ENCODE peak calls at places on chromosomes 12 and 14, in seven cellular contexts. R is testis, X is stomach, Z is tibial nerve, D is transverse colon, Y is esophagus squamous epithelium, E is gastrocnemius medialis. T is an unnamed sample.

GRCh38 chr12:121786441-121786825 is 7.1 kb downstream of the RHOF start:
- DNase-seq in X (peak), R (no peak), Y (no peak), E (peak), Z (no peak), D (peak), T (no peak)

GRCh38 chr12:117227000-117227653 is 36.9 kb upstream of the FBXO21 start:
- DNase-seq in D (no peak), E (no peak), Y (no peak), Z (no peak), X (no peak), R (no peak), T (no peak)

GRCh38 chr12:95336387-95337067 is 118.9 kb downstream of the VEZT start:
- DNase-seq in X (peak), D (peak), R (peak), Z (peak), Y (no peak), E (peak), T (no peak)

GRCh38 chr12:69951108-69951507 is 126.1 kb downstream of the MYRFL start:
- DNase-seq in Z (no peak), R (no peak), Y (no peak), E (no peak), D (no peak), X (no peak), T (no peak)

GRCh38 chr14:28365510-28365909 is 401.1 kb upstream of the FOXG1 start:
- DNase-seq in Y (no peak), X (no peak), E (no peak), D (no peak), Z (no peak), R (no peak), T (no peak)

GRCh38 chr12:29103539-29103974 is 45.5 kb upstream of the FAR2 start:
- DNase-seq in D (peak), R (no peak), E (no peak), X (no peak), Z (no peak), Y (no peak), T (no peak)

GRCh38 chr14:24662753-24663152 is 28.8 kb upstream of the GZMB start:
- DNase-seq in D (no peak), Y (no peak), X (no peak), Z (no peak), R (no peak), E (no peak), T (no peak)

GRCh38 chr14:77903233-77903632 is 103.3 kb downstream of the ADCK1 start:
- DNase-seq in R (no peak), X (no peak), D (no peak), Y (no peak), E (no peak), Z (no peak), T (no peak)

GRCh38 chr12:53964315-53964713 is 8.6 kb upstream of the HOXC11 start:
- DNase-seq in D (no peak), Y (no peak), Z (no peak), E (no peak), R (no peak), X (no peak), T (no peak)

GRCh38 chr14:57391609-57392195 is 1.3 kb downstream of the NAA30 start:
- DNase-seq in X (no peak), R (peak), D (no peak), Y (no peak), Z (no peak), E (no peak), T (no peak)

GRCh38 chr12:13179159-13180074 is 17.1 kb upstream of the EMP1 start:
- DNase-seq in E (no peak), R (peak), D (peak), Y (no peak), Z (no peak), X (peak), T (no peak)

GRCh38 chr12:118337194-118337838 is 35.4 kb downstream of the TAOK3 start:
- DNase-seq in Z (no peak), Y (no peak), X (no peak), R (no peak), D (no peak), E (no peak), T (no peak)

GRCh38 chr12:96263449-96263902 is 69.3 kb downstream of the ELK3 start:
- DNase-seq in E (no peak), X (peak), R (no peak), Y (no peak), D (no peak), Z (no peak), T (no peak)

GRCh38 chr12:131258396-131258795 is 304.7 kb downstream of the ADGRD1 start:
- DNase-seq in D (no peak), E (no peak), Y (no peak), Z (no peak), X (no peak), R (no peak), T (no peak)

GRCh38 chr14:68250950-68251765 is 431.6 kb downstream of the RAD51B start:
- DNase-seq in X (no peak), E (no peak), R (no peak), Z (no peak), Y (no peak), D (no peak), T (no peak)

GRCh38 chr12:89067436-89067835 is 284.9 kb downstream of the DUSP6 start:
- DNase-seq in Z (no peak), D (no peak), Y (no peak), E (no peak), X (no peak), R (no peak), T (no peak)

GRCh38 chr12:4866288-4866687 is 43.4 kb upstream of the KCNA1 start:
- DNase-seq in R (no peak), D (no peak), Y (no peak), X (no peak), Z (no peak), E (no peak), T (no peak)

GRCh38 chr12:121438207-121438606 is 38.3 kb downstream of the RNF34 start:
- DNase-seq in E (no peak), Y (no peak), D (no peak), R (no peak), X (no peak), Z (no peak), T (peak)

GRCh38 chr12:76548222-76548837 is 11.2 kb downstream of the OSBPL8 start:
- DNase-seq in D (no peak), E (no peak), X (no peak), R (no peak), Y (no peak), Z (no peak), T (no peak)

GRCh38 chr12:34601689-34602088 is 579.4 kb downstream of the ALG10 start:
- DNase-seq in X (no peak), Y (no peak), R (no peak), D (no peak), E (no peak), Z (no peak), T (no peak)

GRCh38 chr12:73935817-73936216 is 601.8 kb upstream of the ATXN7L3B start:
- DNase-seq in E (no peak), R (no peak), Z (no peak), Y (no peak), D (no peak), X (no peak), T (no peak)

GRCh38 chr12:19129486-19130223 is at the start of gene PLEKHA5:
- DNase-seq in D (peak), X (peak), Z (peak), E (peak), Y (no peak), R (peak), T (peak)

GRCh38 chr12:19129121-19129485 is 430 bp upstream of the PLEKHA5 start:
- DNase-seq in R (no peak), Y (no peak), X (no peak), D (no peak), E (no peak), Z (no peak), T (no peak)

GRCh38 chr12:19127270-19127669 is 2.3 kb upstream of the PLEKHA5 start:
- DNase-seq in Z (no peak), X (no peak), E (no peak), R (no peak), D (no peak), Y (no peak), T (no peak)

GRCh38 chr12:19130224-19131019 is 889 bp downstream of the PLEKHA5 start:
- DNase-seq in Y (no peak), D (peak), R (peak), Z (no peak), X (peak), E (peak), T (peak)

DNA sequence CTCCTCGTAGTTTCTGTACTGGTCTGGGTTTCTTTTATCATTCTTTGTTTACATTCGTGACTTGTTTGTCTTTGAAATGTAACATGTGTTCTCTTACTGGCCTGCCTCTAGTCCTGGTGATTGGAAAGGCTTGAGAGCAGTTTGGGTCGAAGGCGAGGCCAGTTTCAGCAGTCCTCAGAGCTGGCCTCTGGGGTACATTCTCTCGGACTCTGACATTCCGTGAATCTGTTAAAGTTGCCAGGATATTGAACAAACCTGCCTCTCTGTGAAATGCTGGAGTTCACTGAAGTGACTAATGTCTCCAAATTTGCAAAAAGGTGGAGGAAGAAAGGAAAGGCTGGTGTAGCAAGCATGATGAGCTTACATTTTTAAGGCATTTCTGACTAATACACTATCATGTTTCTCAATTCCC is 1.5 kb downstream of the PLEKHA5 start:
- DNase-seq in R (peak), Y (no peak), Z (no peak), X (peak), D (peak), E (no peak), T (no peak)
- TF ChIP-seq POLR2A in R (no peak), Y (no peak), Z (no peak), X (no peak), D (no peak), E (no peak), T (no peak)

GRCh38 chr14:78902010-78902623 is 731.9 kb downstream of the NRXN3 start:
- DNase-seq in D (peak), X (peak), E (no peak), R (peak), Z (no peak), Y (no peak), T (no peak)

DNA sequence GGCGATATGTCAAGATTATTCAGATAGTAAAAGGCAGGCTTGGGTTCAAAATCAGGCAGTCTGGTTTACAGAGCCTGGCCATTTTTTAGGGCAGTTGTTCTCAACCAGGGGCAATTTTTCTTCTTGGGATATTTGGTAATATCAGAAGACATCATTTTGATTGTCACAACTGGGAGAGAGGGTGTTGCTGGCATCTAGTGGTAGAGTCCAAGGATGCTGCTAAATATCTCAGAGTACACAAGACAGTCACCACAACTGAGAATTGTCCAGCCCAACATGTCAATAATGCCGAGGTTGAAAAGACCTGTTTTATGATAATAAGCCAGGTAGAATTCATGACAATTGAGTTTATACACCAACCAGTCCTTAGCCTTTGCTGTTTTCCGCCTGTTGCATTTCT is 733.9 kb downstream of the NRXN3 start:
- DNase-seq in R (no peak), Z (no peak), E (no peak), X (no peak), Y (no peak), D (no peak), T (no peak)
- TF ChIP-seq CTCF in R (no peak), Z (no peak), E (no peak), X (no peak), Y (no peak), D (no peak), T (no peak)

GRCh38 chr12:40106655-40107054 is 774 bp upstream of the SLC2A13 start:
- DNase-seq in Z (no peak), Y (no peak), R (no peak), D (no peak), E (no peak), X (no peak), T (no peak)

GRCh38 chr12:40105265-40105514 is 691 bp downstream of the SLC2A13 start:
- DNase-seq in X (no peak), E (no peak), D (no peak), Y (no peak), R (peak), Z (no peak), T (no peak)

GRCh38 chr12:40106202-40106533 is 287 bp upstream of the SLC2A13 start:
- DNase-seq in R (no peak), Y (peak), X (no peak), D (no peak), E (no peak), Z (no peak), T (no peak)

GRCh38 chr12:40104461-40105264 is 1.2 kb downstream of the SLC2A13 start:
- DNase-seq in Y (no peak), X (no peak), D (peak), Z (no peak), R (peak), E (no peak), T (peak)

GRCh38 chr12:40105515-40106201 is at the start of gene SLC2A13:
- DNase-seq in E (peak), Z (peak), X (peak), R (peak), Y (no peak), D (peak), T (peak)
- TF ChIP-seq POLR2A in E (peak), Z (peak), X (no peak), R (peak), Y (peak), D (peak), T (no peak)

GRCh38 chr14:45199246-45199645 is 53.8 kb downstream of the MIS18BP1 start:
- DNase-seq in Z (no peak), E (no peak), X (no peak), R (no peak), D (no peak), Y (no peak), T (no peak)

GRCh38 chr14:45198551-45198950 is 54.5 kb downstream of the MIS18BP1 start:
- DNase-seq in Z (no peak), D (no peak), R (no peak), Y (no peak), E (no peak), X (no peak), T (no peak)

GRCh38 chr14:45204241-45204640 is 48.8 kb downstream of the MIS18BP1 start:
- DNase-seq in E (no peak), X (no peak), Y (no peak), D (no peak), R (no peak), Z (no peak), T (no peak)

GRCh38 chr14:45201908-45202307 is 51.1 kb downstream of the MIS18BP1 start:
- DNase-seq in X (no peak), Y (no peak), R (peak), D (no peak), E (no peak), Z (no peak), T (no peak)
- TF ChIP-seq CTCF in X (no peak), Y (no peak), R (no peak), D (no peak), E (no peak), Z (no peak), T (no peak)

DNA sequence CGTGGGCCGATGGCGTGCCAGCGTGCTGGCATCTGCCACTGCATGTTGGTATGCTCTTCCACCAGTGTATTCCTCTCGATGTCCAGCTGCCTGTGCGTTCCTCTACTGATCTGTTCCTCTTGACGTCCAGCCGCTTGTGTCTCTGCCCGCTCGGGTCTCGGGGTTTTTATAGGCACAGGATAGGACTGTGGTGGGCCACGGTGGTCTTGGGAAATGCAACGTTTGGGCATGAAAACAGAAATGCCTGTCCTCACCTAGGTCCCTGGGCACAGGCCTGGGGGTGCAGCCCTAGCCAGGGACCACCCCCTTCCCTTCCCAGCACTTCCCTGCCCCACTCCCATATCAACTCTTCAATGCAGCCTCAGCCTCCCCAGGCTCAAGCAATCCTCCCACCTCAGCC is 10.3 kb upstream of the GALNT6 start:
- DNase-seq in Y (no peak), E (no peak), Z (no peak), X (no peak), R (no peak), D (no peak), T (peak)
- TF ChIP-seq POLR2A in Y (no peak), E (no peak), Z (no peak), X (no peak), R (no peak), D (no peak), T (no peak)

DNA sequence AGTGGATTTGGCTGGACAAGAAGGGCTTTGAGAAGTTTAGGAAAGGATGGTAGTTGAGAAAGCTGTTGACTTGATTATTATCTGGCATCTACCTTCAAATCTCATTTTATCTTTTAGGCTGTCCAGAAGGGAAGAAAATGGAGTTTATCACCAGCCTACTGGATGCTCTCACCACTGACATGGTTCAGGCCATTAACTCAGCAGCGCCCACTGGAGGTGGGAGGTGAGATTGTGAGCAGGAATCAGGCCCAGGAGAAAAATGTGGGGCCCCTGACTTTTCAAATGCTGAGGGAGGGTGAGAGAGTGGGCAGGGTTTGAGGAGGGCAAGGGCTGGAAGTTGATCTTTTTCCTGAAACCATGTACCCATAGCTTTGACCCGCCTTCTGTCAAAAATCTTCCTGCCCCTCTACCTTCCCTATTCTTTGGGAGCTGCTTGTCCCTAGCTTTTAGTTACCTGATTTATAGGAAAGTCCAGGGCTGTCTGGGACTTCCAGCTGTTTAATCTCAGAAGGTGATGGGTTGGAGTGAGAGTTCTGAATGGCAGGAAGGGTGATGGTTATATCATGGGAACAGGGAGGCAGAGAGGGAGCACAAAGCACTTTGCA is 134.2 kb downstream of the SMOC1 start:
- DNase-seq in D (peak), E (no peak), R (peak), Y (no peak), Z (no peak), X (peak), T (no peak)
- TF ChIP-seq CTCF in D (peak), E (peak), R (peak), Y (peak), Z (peak), X (peak), T (no peak)

DNA sequence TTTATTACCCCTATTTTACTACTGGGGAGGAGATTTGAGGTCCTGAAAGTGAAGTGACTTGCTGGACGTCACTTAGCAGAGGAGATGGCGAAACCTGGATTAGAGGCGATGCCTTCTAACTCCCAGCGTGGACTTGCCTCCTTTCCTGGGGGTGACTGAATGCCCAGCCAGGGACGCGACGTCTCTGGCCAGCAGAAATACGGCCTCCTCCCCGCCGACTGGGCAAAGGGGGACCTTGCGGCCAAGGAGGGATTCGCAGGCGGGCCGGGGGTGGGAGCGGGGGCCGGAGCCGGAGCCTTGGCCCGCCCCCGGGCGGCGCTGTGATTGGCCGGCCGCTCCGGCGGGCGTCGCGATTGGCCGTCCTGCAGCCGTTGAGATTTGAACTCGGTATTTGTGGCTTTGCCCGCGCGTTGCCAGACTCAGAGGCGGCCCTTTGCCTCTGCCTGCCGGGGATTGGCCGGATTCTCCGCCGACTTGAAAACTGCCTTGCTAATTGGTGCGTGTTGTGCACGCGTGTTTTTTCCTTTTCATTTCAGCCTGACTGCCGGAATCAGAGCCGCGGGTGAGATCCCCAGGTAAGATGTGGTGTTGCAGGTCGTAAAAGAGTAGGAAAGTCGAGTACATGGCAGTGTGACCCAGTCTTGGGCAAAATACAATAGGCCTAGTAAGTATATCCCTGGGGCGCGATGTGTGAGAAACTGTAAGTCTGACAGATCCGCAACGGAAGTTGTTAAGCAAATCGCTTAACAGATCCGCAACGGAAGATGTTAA is at the start of gene NCAPD2:
- DNase-seq in R (peak), E (peak), Y (peak), X (peak), D (peak), Z (peak), T (peak)
- TF ChIP-seq POLR2A in R (no peak), E (peak), Y (no peak), X (no peak), D (peak), Z (no peak), T (no peak)

GRCh38 chr14:100147691-100148464 is 11.6 kb downstream of the DEGS2 start:
- DNase-seq in X (no peak), D (no peak), R (no peak), E (no peak), Z (no peak), Y (no peak), T (no peak)

GRCh38 chr14:100145682-100146464 is 13.6 kb downstream of the DEGS2 start:
- DNase-seq in Z (no peak), R (no peak), D (no peak), X (no peak), E (no peak), Y (no peak), T (no peak)

GRCh38 chr14:100144996-100145646 is 14.3 kb downstream of the DEGS2 start:
- DNase-seq in E (no peak), X (peak), Z (no peak), Y (no peak), R (peak), D (peak), T (no peak)

GRCh38 chr14:100147181-100147631 is 12.2 kb downstream of the DEGS2 start:
- DNase-seq in Y (no peak), R (no peak), D (no peak), X (no peak), E (no peak), Z (no peak), T (no peak)

GRCh38 chr14:100146548-100147091 is 12.8 kb downstream of the DEGS2 start:
- DNase-seq in E (no peak), X (no peak), R (no peak), Y (no peak), D (peak), Z (no peak), T (no peak)
- TF ChIP-seq CTCF in E (no peak), X (no peak), R (no peak), Y (no peak), D (peak), Z (no peak), T (no peak)

T was measured in lower leg skin.